ENCODE peak calls at places on chromosomes 4 and X, in nine cellular contexts. N is dermis blood vessel endothelial cell, O is aorta, C is neural crest cell, Z is epithelial cell of esophagus, Y is EH, G is SW 1271, J is HCEC 1CT, M is iPS-NIHi11. L is an unnamed sample.

GRCh38 chr4:117370944-117371665 is 285.7 kb upstream of the TRAM1L1 start:
- DNase-seq in N (no peak), O (no peak), C (no peak), Z (no peak), Y (no peak), G (no peak), J (no peak), M (no peak), L (no peak)

GRCh38 chr4:83535520-83535944 is 376 bp upstream of the GPAT3 start:
- DNase-seq in N (peak; percentile 41), O (peak; percentile 75), C (peak; percentile 5), Z (peak; percentile 73), Y (peak; percentile 41), G (no peak), J (peak; percentile 38), M (peak; percentile 46), L (peak; percentile 26)

GRCh38 chr4:13635281-13635799 is 7.8 kb upstream of the BOD1L1 start:
- DNase-seq in N (no peak), O (no peak), C (no peak), Z (no peak), Y (peak; percentile 10), G (no peak), J (no peak), M (no peak), L (no peak)

GRCh38 chrX:65647801-65648200 is 19.7 kb upstream of the MSN start:
- DNase-seq in N (no peak), O (no peak), C (no peak), Z (no peak), Y (peak; percentile 54), G (no peak), J (no peak), M (no peak), L (no peak)

GRCh38 chr4:62087706-62088105 is 887.6 kb downstream of the ADGRL3 start:
- DNase-seq in N (no peak), O (no peak), C (no peak), Z (no peak), Y (no peak), G (no peak), J (no peak), M (no peak), L (no peak)

GRCh38 chr4:4717692-4718091 is 141.8 kb upstream of the MSX1 start:
- DNase-seq in N (no peak), O (no peak), C (no peak), Z (peak; percentile 43), Y (peak; percentile 7), G (no peak), J (no peak), M (no peak), L (no peak)

GRCh38 chrX:77275392-77275791 is 171.8 kb upstream of the FGF16 start:
- DNase-seq in N (peak; percentile 5), O (no peak), C (no peak), Z (no peak), Y (peak; percentile 3), G (no peak), J (no peak), M (no peak), L (no peak)

GRCh38 chrX:50881028-50881427 is 29.5 kb upstream of the BMP15 start:
- DNase-seq in N (no peak), O (no peak), C (no peak), Z (peak; percentile 88), Y (no peak), G (no peak), J (no peak), M (no peak), L (no peak)

GRCh38 chr4:20445933-20446723 is 194.4 kb downstream of the SLIT2 start:
- DNase-seq in N (no peak), O (no peak), C (no peak), Z (no peak), Y (no peak), G (no peak), J (peak; percentile 68), M (no peak), L (no peak)

GRCh38 chrX:39915081-39915480 is 182.7 kb downstream of the BCOR start:
- DNase-seq in N (no peak), O (peak; percentile 61), C (no peak), Z (no peak), Y (no peak), G (no peak), J (no peak), M (no peak), L (no peak)

GRCh38 chr4:122224348-122224747 is 72.2 kb downstream of the BLTP1 start:
- DNase-seq in N (peak; percentile 39), O (no peak), C (peak; percentile 11), Z (peak; percentile 11), Y (peak; percentile 17), G (no peak), J (no peak), M (peak; percentile 20), L (no peak)

GRCh38 chr4:1380368-1381151 is 25.7 kb downstream of the NKX1-1 start:
- DNase-seq in N (no peak), O (peak; percentile 71), C (no peak), Z (no peak), Y (no peak), G (no peak), J (no peak), M (no peak), L (no peak)

GRCh38 chr4:48241731-48242130 is 27.9 kb downstream of the TEC start:
- DNase-seq in N (no peak), O (no peak), C (no peak), Z (no peak), Y (no peak), G (no peak), J (no peak), M (no peak), L (no peak)

GRCh38 chr4:65645185-65645584 is 25.1 kb downstream of the EPHA5 start:
- DNase-seq in N (no peak), O (no peak), C (no peak), Z (peak; percentile 23), Y (no peak), G (no peak), J (peak; percentile 27), M (no peak), L (no peak)

GRCh38 chrX:73446831-73447230 is at the start of gene CDX4:
- DNase-seq in N (no peak), O (no peak), C (no peak), Z (no peak), Y (no peak), G (no peak), J (no peak), M (peak; percentile 56), L (no peak)

GRCh38 chrX:137313627-137314026 is 252.3 kb upstream of the ZIC3 start:
- DNase-seq in N (no peak), O (no peak), C (no peak), Z (no peak), Y (no peak), G (no peak), J (no peak), M (no peak), L (no peak)

GRCh38 chr4:178329226-178329872 is 887.1 kb upstream of the AGA start:
- DNase-seq in N (no peak), O (no peak), C (no peak), Z (peak; percentile 2), Y (no peak), G (no peak), J (no peak), M (no peak), L (no peak)

GRCh38 chr4:121140712-121141111 is 23.4 kb downstream of the TNIP3 start:
- DNase-seq in N (peak; percentile 26), O (no peak), C (no peak), Z (peak; percentile 8), Y (peak; percentile 94), G (no peak), J (no peak), M (no peak), L (no peak)

GRCh38 chr4:81460115-81460836 is 11.4 kb downstream of the RASGEF1B start:
- DNase-seq in N (no peak), O (no peak), C (peak; percentile 15), Z (no peak), Y (no peak), G (no peak), J (no peak), M (no peak), L (no peak)

GRCh38 chr4:187668683-187669082 is 326.9 kb upstream of the ZFP42 start:
- DNase-seq in N (peak; percentile 40), O (no peak), C (no peak), Z (peak; percentile 78), Y (peak; percentile 74), G (no peak), J (peak; percentile 56), M (no peak), L (no peak)

GRCh38 chr4:116110713-116111112 is 974.7 kb downstream of the TRAM1L1 start:
- DNase-seq in N (no peak), O (no peak), C (no peak), Z (no peak), Y (no peak), G (no peak), J (no peak), M (no peak), L (no peak)

GRCh38 chr4:84530871-84531270 is 31.8 kb upstream of the NKX6-1 start:
- DNase-seq in N (no peak), O (no peak), C (no peak), Z (peak; percentile 41), Y (peak; percentile 40), G (no peak), J (peak; percentile 1), M (no peak), L (no peak)

GRCh38 chr4:82739292-82740190 is 59.1 kb downstream of the SCD5 start:
- DNase-seq in N (peak; percentile 93), O (peak; percentile 83), C (peak; percentile 83), Z (peak; percentile 79), Y (peak; percentile 51), G (no peak), J (no peak), M (peak; percentile 93), L (peak; percentile 21)

GRCh38 chr4:104394409-104394813 is 100.3 kb downstream of the CXXC4 start:
- DNase-seq in N (no peak), O (no peak), C (no peak), Z (no peak), Y (no peak), G (no peak), J (no peak), M (no peak), L (no peak)

GRCh38 chr4:3665360-3665891 is 100.8 kb upstream of the ADRA2C start:
- DNase-seq in N (no peak), O (no peak), C (no peak), Z (no peak), Y (no peak), G (no peak), J (no peak), M (no peak), L (no peak)

GRCh38 chrX:71636438-71637252 is 18.3 kb upstream of the CXCR3 start:
- DNase-seq in N (peak; percentile 48), O (no peak), C (no peak), Z (no peak), Y (no peak), G (no peak), J (no peak), M (no peak), L (no peak)

GRCh38 chr4:134787315-134787714 is 585.7 kb upstream of the PABPC4L start:
- DNase-seq in N (no peak), O (no peak), C (no peak), Z (peak; percentile 40), Y (peak; percentile 62), G (no peak), J (peak; percentile 7), M (no peak), L (no peak)

GRCh38 chr4:2412534-2412884 is 5.9 kb downstream of the ZFYVE28 start:
- DNase-seq in N (no peak), O (no peak), C (no peak), Z (peak; percentile 41), Y (no peak), G (no peak), J (no peak), M (no peak), L (peak; percentile 51)

GRCh38 chr4:118742050-118742449 is 56.9 kb downstream of the METTL14 start:
- DNase-seq in N (no peak), O (no peak), C (no peak), Z (no peak), Y (no peak), G (no peak), J (no peak), M (no peak), L (no peak)

GRCh38 chrX:9942086-9942485 is 25.1 kb upstream of the CLDN34 start:
- DNase-seq in N (no peak), O (no peak), C (no peak), Z (no peak), Y (no peak), G (no peak), J (no peak), M (no peak), L (peak; percentile 0)

GRCh38 chr4:61379406-61379805 is 179.3 kb downstream of the ADGRL3 start:
- DNase-seq in N (no peak), O (no peak), C (no peak), Z (peak; percentile 42), Y (no peak), G (no peak), J (no peak), M (no peak), L (no peak)